ENCODE peak calls at places on chromosomes 13 and 19, in nine cellular contexts. D is iPS-NIHi11; R is T-helper 2 cell; T is activated effector memory CD4-positive, alpha-beta T cell treated with anti-CD3 and anti-CD28 coated beads, Interleukin-2, amount 50 U/mL, for 16 hours; V is NCI-H1417; G is stimulated activated CD4-positive, alpha-beta T cell treated with anti-CD3 and anti-CD28 coated beads, TNF-alpha, amount 100 ng/mL, for 1 hour; B is CD8-positive, alpha-beta memory T cell; Z is CD8-positive, alpha-beta T cell; I is smooth muscle cell of the brain vasculature. F is an unnamed sample.

GRCh38 chr13:51844862-51845573 is at the start of gene TMEM272:
- DNase-seq in B (peak), I (no peak), T (peak), Z (peak), D (peak), G (peak), V (peak), R (no peak), F (peak)

GRCh38 chr19:17633700-17634099 is 54.5 kb downstream of the UNC13A start:
- DNase-seq in Z (no peak), B (no peak), I (no peak), T (no peak), R (no peak), G (no peak), V (no peak), D (no peak), F (no peak)

GRCh38 chr13:51620165-51620983 is 36.1 kb downstream of the WDFY2 start:
- DNase-seq in D (no peak), B (no peak), R (no peak), I (no peak), Z (no peak), T (no peak), V (no peak), G (no peak), F (no peak)

GRCh38 chr13:112849500-112849899 is 119.5 kb upstream of the MCF2L start:
- DNase-seq in G (no peak), D (peak), R (peak), Z (no peak), V (peak), T (no peak), I (no peak), B (no peak), F (peak)

GRCh38 chr13:48304132-48304876 is 753 bp downstream of the RB1 start:
- DNase-seq in I (no peak), G (no peak), B (peak), D (no peak), Z (no peak), T (peak), R (peak), V (peak), F (peak)

GRCh38 chr19:12647490-12648071 is 19.0 kb downstream of the MAN2B1 start:
- DNase-seq in Z (no peak), V (no peak), B (peak), I (no peak), G (no peak), R (no peak), D (peak), T (peak), F (no peak)

GRCh38 chr19:47848871-47849473 is 10.1 kb upstream of the TPRX2 start:
- DNase-seq in T (peak), D (peak), B (no peak), V (no peak), Z (no peak), G (peak), I (no peak), R (peak), F (no peak)

GRCh38 chr13:97221046-97221445 is 1.1 kb upstream of the MBNL2 start:
- DNase-seq in V (no peak), Z (no peak), I (no peak), R (no peak), T (no peak), B (no peak), D (no peak), G (no peak), F (no peak)

GRCh38 chr13:105403065-105403464 is 1132.4 kb downstream of the EFNB2 start:
- DNase-seq in T (no peak), B (no peak), I (no peak), R (no peak), Z (no peak), V (no peak), D (no peak), G (no peak), F (no peak)

F was measured in HT1080.